ENCODE peak calls at places on chromosomes 6 and 20, in four cellular contexts. W, M, S and X are unnamed samples.

GRCh38 chr20:49697071-49697470 is 16.6 kb downstream of the B4GALT5 start:
- DNase-seq in M (no peak), S (no peak), W (no peak), X (no peak)

GRCh38 chr6:165060636-165061190 is 248.7 kb downstream of the C6orf118 start:
- DNase-seq in M (no peak), W (no peak), S (no peak), X (no peak)

GRCh38 chr20:20781029-20781428 is 68.6 kb upstream of the RALGAPA2 start:
- DNase-seq in M (no peak), W (no peak), S (no peak), X (no peak)

GRCh38 chr20:49245921-49246740 is 26.9 kb downstream of the DDX27 start:
- DNase-seq in M (peak; percentile 60), W (peak; percentile 70), S (peak; percentile 70), X (no peak)

GRCh38 chr20:37276494-37277252 is 12.8 kb upstream of the MANBAL start:
- DNase-seq in W (peak; percentile 86), S (peak; percentile 87), M (peak; percentile 77), X (peak; percentile 74)

GRCh38 chr6:125950293-125950692 is 6.3 kb upstream of the HINT3 start:
- DNase-seq in M (no peak), W (peak; percentile 64), S (peak; percentile 67), X (no peak)

GRCh38 chr6:163324326-163324927 is 90.1 kb upstream of the QKI start:
- DNase-seq in W (no peak), S (no peak), M (no peak), X (no peak)

GRCh38 chr6:106444777-106445507 is 84.4 kb downstream of the CRYBG1 start:
- DNase-seq in S (peak; percentile 76), W (peak; percentile 80), M (peak; percentile 64), X (no peak)

GRCh38 chr6:41462980-41463930 is 82.9 kb upstream of the FOXP4 start:
- DNase-seq in W (peak; percentile 82), S (peak; percentile 82), M (peak; percentile 81), X (no peak)

GRCh38 chr6:116060572-116061283 is at the start of gene FRK:
- DNase-seq in M (no peak), W (peak; percentile 41), S (peak; percentile 80), X (no peak)

GRCh38 chr6:134165827-134166226 is 113.4 kb upstream of the SLC2A12 start:
- DNase-seq in S (peak; percentile 24), W (peak; percentile 58), M (no peak), X (no peak)

GRCh38 chr6:38174806-38175495 is 355.4 kb downstream of the ZFAND3 start:
- DNase-seq in W (no peak), M (no peak), S (no peak), X (no peak)

GRCh38 chr20:46826343-46826984 is 68.2 kb upstream of the EYA2 start:
- DNase-seq in M (no peak), S (no peak), W (peak; percentile 1), X (no peak)

GRCh38 chr6:129141499-129141898 is 258.6 kb downstream of the LAMA2 start:
- DNase-seq in M (no peak), W (peak; percentile 46), S (peak; percentile 22), X (no peak)

GRCh38 chr6:130862370-130862769 is 35.2 kb downstream of the SMLR1 start:
- DNase-seq in W (no peak), S (no peak), M (no peak), X (no peak)

GRCh38 chr20:38173237-38174156 is 8.4 kb upstream of the TGM2 start:
- DNase-seq in W (peak; percentile 86), S (peak; percentile 85), M (no peak), X (no peak)

GRCh38 chr6:7691675-7692452 is 34.0 kb upstream of the BMP6 start:
- DNase-seq in S (peak; percentile 40), M (no peak), W (peak; percentile 44), X (no peak)

GRCh38 chr6:32046450-32047083 is 8.4 kb downstream of the CYP21A2 start:
- DNase-seq in S (peak; percentile 47), M (no peak), W (peak; percentile 31), X (no peak)

GRCh38 chr6:156883497-156884252 is 106.5 kb downstream of the ARID1B start:
- DNase-seq in M (no peak), S (no peak), W (no peak), X (no peak)

GRCh38 chr20:53547664-53548239 is 45.9 kb downstream of the ZNF217 start:
- DNase-seq in S (peak; percentile 83), M (peak; percentile 66), W (peak; percentile 84), X (no peak)

GRCh38 chr6:8645212-8645611 is 209.9 kb upstream of the SLC35B3 start:
- DNase-seq in S (no peak), W (no peak), M (no peak), X (no peak)

GRCh38 chr20:41894255-41894963 is 276.2 kb upstream of the CHD6 start:
- DNase-seq in W (no peak), S (no peak), M (no peak), X (no peak)

GRCh38 chr20:34052414-34052813 is 58.7 kb downstream of the RALY start:
- DNase-seq in W (no peak), S (no peak), M (no peak), X (no peak)

GRCh38 chr20:41154436-41155176 is 17.3 kb downstream of the PLCG1 start:
- DNase-seq in S (peak; percentile 49), M (no peak), W (no peak), X (no peak)

GRCh38 chr6:36610576-36611336 is 16.6 kb downstream of the SRSF3 start:
- DNase-seq in S (no peak), W (no peak), M (no peak), X (no peak)

GRCh38 chr6:328184-328670 is 35.9 kb downstream of the DUSP22 start:
- DNase-seq in W (peak; percentile 90), M (peak; percentile 84), S (peak; percentile 91), X (no peak)

GRCh38 chr20:1816384-1817381 is 78.5 kb upstream of the SIRPA start:
- DNase-seq in S (peak; percentile 56), W (peak; percentile 85), M (no peak), X (no peak)

DNA sequence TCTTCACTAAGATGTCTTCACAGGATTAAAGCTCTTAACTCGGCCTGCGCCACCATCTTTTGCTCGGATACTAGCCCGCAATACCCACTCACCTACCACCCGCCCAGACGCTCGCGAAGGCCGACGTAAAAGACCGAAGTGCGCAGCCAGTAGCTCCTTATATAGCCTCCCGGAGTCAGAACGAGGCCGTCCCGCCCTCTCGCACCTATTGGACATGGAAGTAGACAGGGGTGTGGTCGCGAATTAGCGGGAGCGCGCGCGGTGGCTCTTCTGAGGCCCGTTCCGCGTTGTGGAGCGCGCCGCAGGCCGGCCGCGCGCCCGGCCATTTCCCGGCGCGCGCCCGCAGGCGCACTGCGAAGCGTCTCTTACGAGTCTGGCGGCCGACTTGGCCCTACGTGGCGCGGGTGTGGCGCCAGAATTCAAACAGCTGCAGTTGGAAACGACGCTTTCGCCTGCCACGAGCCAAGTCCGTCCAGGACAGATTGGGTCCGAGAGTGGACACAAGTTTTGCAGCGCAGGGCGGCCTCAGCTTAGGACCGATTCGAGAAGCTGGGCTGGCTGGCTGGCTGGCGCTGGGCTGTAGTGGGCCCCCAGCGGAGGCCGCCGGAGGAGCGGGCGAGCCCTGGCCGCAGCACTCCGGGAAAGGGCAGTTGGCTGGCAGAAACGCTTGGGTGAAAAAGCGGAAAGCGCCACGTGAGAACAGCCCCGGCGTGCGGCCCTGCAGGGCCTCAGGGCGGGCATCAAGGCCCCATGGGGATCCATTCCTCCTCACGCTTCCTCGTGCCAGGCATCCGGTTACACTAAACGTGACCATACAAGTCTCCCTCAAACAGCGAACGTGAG is 36.1 kb upstream of the SYNCRIP start:
- DNase-seq in W (peak; percentile 99), M (peak; percentile 96), S (peak; percentile 99), X (peak; percentile 98)
- TF ChIP-seq CTCF in W (no peak), M (no peak), S (no peak), X (no peak)

DNA sequence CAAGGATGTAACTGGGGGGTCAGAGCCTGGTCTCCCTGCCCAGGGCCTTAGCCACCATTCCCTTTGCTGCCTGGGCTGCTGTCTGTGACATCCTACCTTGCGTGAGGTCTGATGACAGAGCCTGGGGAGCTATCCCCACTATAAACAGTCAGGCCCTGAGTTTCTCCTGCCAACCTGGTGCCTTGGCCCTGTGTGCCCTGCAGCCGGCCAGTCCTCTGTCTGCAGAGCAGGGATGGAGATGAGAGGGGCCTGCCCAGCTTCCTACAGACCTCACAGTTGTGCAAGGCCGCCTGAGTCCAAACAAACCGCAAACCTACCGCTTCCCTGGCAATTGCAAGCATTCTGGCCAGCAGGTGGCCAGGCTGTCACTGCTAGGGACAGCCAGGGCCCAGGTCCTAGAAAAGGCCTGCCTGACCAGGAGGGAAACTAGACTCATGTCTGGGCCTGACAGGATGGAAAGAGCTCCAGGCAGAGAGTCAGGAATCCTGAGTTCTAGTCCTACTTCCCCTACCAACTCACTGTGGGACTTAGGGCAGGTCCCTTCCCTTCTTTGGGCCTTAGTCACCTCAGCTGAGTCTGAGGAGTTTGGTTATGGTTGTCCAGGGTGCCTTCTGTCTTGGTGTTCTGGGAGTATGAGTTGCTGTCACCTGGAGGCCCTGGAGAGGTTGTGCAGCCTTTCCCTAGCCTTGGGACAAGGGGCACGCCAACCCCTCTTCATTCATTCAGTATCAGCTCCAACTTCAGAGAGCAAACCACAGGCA is 86.2 kb downstream of the VEGFA start:
- DNase-seq in M (no peak), S (peak; percentile 46), W (peak; percentile 35), X (peak; percentile 44)
- TF ChIP-seq CTCF in M (peak; percentile 17), S (peak; percentile 33), W (peak; percentile 26), X (peak; percentile 25)

DNA sequence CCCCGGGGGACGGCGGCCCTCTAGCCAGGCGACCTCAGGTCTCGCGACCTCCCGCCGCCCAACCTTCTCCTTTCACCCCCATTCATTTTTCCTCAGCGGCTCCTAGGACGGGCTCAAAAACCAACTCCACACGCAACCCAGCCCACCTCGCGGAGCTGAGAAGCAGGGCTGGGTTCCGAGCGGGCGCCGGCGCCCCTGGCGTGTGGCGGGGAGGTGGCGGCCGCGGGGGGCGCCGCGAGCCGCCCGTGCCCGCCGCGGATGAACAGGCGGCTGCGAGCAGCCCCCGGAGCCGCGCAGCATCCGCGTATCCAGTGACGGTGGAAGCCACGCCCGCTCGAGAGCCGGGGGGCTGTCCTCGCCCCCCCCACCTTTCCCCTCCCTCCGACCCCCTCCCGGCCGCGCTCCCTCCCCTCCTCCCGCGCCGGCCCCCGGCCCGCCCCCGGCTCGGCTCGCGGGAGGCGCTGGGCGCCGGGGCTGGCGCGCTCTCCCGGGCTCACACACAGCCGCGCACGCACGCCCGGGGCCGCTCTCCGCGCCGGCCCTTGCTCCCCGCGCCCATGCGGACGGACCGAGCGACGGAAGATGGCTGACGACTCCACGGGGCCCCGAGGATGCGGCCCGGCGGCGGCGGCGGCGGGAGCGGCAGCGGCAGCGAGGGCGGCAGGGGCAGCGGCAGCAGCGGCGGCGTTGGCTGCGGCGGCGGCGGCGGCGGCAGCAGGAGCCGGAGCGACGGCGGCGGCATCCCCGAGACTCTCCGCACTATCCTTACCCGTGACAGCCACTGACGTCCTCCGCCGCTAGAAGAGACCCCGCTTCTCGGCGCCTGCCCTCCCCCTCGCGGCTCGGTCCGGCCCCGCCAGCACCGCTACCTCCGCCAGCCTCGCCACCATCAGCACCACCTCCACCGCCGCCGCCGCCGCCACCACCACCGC is at the start of gene SOBP:
- DNase-seq in W (peak; percentile 42), S (peak; percentile 70), M (peak; percentile 45), X (no peak)
- TF ChIP-seq CTCF in W (no peak), S (no peak), M (no peak), X (no peak)

DNA sequence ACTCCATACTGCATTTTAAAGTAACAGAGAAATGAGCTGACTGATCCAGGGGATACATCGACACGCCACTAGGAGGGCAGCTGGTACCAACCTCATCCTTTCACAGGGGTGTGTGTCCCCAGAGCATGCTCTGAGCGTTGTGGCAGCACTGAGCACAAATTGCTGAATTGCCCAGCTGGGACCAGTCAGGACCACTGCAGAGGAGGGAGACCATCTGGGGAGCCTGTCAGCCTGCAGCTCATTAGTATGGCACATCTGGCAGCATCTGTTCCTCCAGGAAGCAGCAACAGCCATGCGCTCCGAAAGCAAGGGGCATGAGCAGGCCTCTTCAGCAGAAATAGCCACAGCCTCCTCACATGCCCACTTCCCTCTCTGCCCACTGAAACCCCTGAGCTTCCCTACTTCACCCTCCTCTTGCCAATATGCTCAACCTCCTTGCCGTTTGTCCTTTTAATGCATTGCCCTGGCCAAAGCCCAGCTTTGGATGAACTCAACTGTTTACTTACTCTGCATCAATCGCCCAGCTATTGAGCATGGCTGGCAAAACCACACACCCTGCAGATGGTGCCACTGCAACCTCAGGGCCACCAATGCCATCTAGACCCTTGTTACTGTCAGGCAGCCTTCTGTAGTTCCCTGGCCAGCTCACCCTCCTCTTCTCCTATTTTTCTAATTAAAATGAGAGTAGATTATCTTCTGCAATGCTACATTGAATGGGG is 77.6 kb upstream of the NEDD9 start:
- DNase-seq in M (no peak), S (no peak), W (no peak), X (no peak)
- TF ChIP-seq CTCF in M (no peak), S (no peak), W (no peak), X (no peak)